ENCODE peak calls at places on chromosomes 4 and X, in five cellular contexts. One of them, this sample, is unnamed.

GRCh38 chrX:7972586-7972985 is 45.4 kb upstream of the PNPLA4 start:
- DNase-seq in OCI-LY7: no peak
- DNase-seq in iPS DF 6.9: no peak
- DNase-seq in psoas muscle: no peak
- DNase-seq in immature natural killer cell: no peak
- DNase-seq in this sample: no peak

GRCh38 chrX:64975491-64975890 is 759 bp downstream of the ZC4H2 start:
- DNase-seq in OCI-LY7: peak; percentile 49
- DNase-seq in iPS DF 6.9: no peak
- DNase-seq in psoas muscle: peak; percentile 53
- DNase-seq in immature natural killer cell: peak; percentile 11
- DNase-seq in this sample: peak; percentile 29

GRCh38 chr4:113635739-113636437 is 125.7 kb downstream of the CAMK2D start:
- DNase-seq in OCI-LY7: no peak
- DNase-seq in iPS DF 6.9: no peak
- DNase-seq in psoas muscle: no peak
- DNase-seq in immature natural killer cell: no peak
- DNase-seq in this sample: no peak

GRCh38 chrX:53583571-53583970 is 102.9 kb downstream of the HUWE1 start:
- DNase-seq in OCI-LY7: no peak
- DNase-seq in iPS DF 6.9: no peak
- DNase-seq in psoas muscle: no peak
- DNase-seq in immature natural killer cell: no peak
- DNase-seq in this sample: no peak

GRCh38 chrX:39477438-39478120 is 620.2 kb downstream of the BCOR start:
- DNase-seq in OCI-LY7: no peak
- DNase-seq in iPS DF 6.9: peak; percentile 9
- DNase-seq in psoas muscle: peak; percentile 68
- DNase-seq in immature natural killer cell: peak; percentile 52
- DNase-seq in this sample: peak; percentile 75

GRCh38 chr4:113339430-113339813 is 290.0 kb downstream of the ANK2 start:
- DNase-seq in OCI-LY7: no peak
- DNase-seq in iPS DF 6.9: no peak
- DNase-seq in psoas muscle: no peak
- DNase-seq in immature natural killer cell: no peak
- DNase-seq in this sample: no peak

GRCh38 chrX:1417921-1418875 is 26.3 kb upstream of the SLC25A6 start:
- DNase-seq in OCI-LY7: no peak
- DNase-seq in iPS DF 6.9: no peak
- DNase-seq in psoas muscle: no peak
- DNase-seq in immature natural killer cell: no peak
- DNase-seq in this sample: peak; percentile 14

GRCh38 chr4:45100936-45101818 is 374.8 kb upstream of the GNPDA2 start:
- DNase-seq in OCI-LY7: no peak
- DNase-seq in iPS DF 6.9: no peak
- DNase-seq in psoas muscle: no peak
- DNase-seq in immature natural killer cell: no peak
- DNase-seq in this sample: peak; percentile 19

GRCh38 chr4:113113151-113113550 is 63.7 kb downstream of the ANK2 start:
- DNase-seq in OCI-LY7: no peak
- DNase-seq in iPS DF 6.9: no peak
- DNase-seq in psoas muscle: no peak
- DNase-seq in immature natural killer cell: no peak
- DNase-seq in this sample: no peak